ENCODE peak calls at places on chromosomes 7 and 10, in eight cellular contexts. T is A549, Z is endothelial cell of umbilical vein, H is HepG2, P is H1, V is HCT116, B is GM12878, O is K562. N is an unnamed sample.

GRCh38 chr7:16416289-16417282 is 4.8 kb downstream of the CRPPA start:
- DNase-seq in T (no peak), Z (no peak), H (no peak), P (no peak), V (no peak), B (no peak), O (no peak), N (no peak)

GRCh38 chr10:42744134-42744701 is 38.4 kb upstream of the BMS1 start:
- DNase-seq in T (no peak), Z (no peak), H (no peak), P (no peak), V (no peak), B (no peak), O (peak), N (no peak)

GRCh38 chr10:91590904-91591791 is 41.7 kb downstream of the PPP1R3C start:
- DNase-seq in T (peak), Z (peak), H (no peak), P (no peak), V (no peak), B (no peak), O (peak), N (no peak)

GRCh38 chr7:96321041-96321669 is 743 bp downstream of the SLC25A13 start:
- DNase-seq in T (peak), Z (peak), H (peak), P (no peak), V (peak), B (peak), O (peak), N (peak)

GRCh38 chr7:106681815-106682495 is 21.0 kb upstream of the CCDC71L start:
- DNase-seq in T (peak), Z (peak), H (no peak), P (no peak), V (no peak), B (no peak), O (no peak), N (no peak)

GRCh38 chr7:146700015-146700560 is 583.5 kb downstream of the CNTNAP2 start:
- DNase-seq in T (no peak), Z (no peak), H (no peak), P (no peak), V (no peak), B (no peak), O (no peak), N (no peak)

GRCh38 chr7:30929686-30930085 is 18.0 kb downstream of the AQP1 start:
- DNase-seq in T (no peak), Z (no peak), H (no peak), P (no peak), V (no peak), B (no peak), O (peak), N (no peak)

GRCh38 chr7:45136106-45137060 is 21.2 kb upstream of the RAMP3 start:
- DNase-seq in T (peak), Z (peak), H (peak), P (no peak), V (peak), B (peak), O (peak), N (peak)

GRCh38 chr10:69457771-69458237 is 6.5 kb downstream of the TSPAN15 start:
- DNase-seq in T (no peak), Z (no peak), H (no peak), P (no peak), V (no peak), B (no peak), O (no peak), N (no peak)

GRCh38 chr10:79454259-79454658 is 8.8 kb upstream of the ZCCHC24 start:
- DNase-seq in T (no peak), Z (no peak), H (no peak), P (no peak), V (no peak), B (no peak), O (no peak), N (no peak)

GRCh38 chr7:38040831-38041230 is 120.4 kb downstream of the EPDR1 start:
- DNase-seq in T (no peak), Z (no peak), H (no peak), P (no peak), V (no peak), B (no peak), O (no peak), N (no peak)
- TF ChIP-seq MAX in T (no peak), Z (no peak), H (no peak), P (no peak), V (no peak), B (no peak), O (no peak), N (no peak)

GRCh38 chr10:77498210-77498609 is 139.4 kb downstream of the KCNMA1 start:
- DNase-seq in T (no peak), Z (no peak), H (no peak), P (no peak), V (no peak), B (no peak), O (no peak), N (no peak)
- TF ChIP-seq POLR2A in T (no peak), Z (no peak), H (no peak), P (no peak), V (no peak), B (no peak), O (no peak), N (no peak)

GRCh38 chr10:118031351-118032075 is 15.2 kb downstream of the RAB11FIP2 start:
- DNase-seq in T (no peak), Z (no peak), H (no peak), P (no peak), V (no peak), B (no peak), O (no peak), N (no peak)
- TF ChIP-seq MAX in T (no peak), Z (no peak), H (no peak), P (no peak), V (no peak), B (no peak), O (no peak), N (no peak)

DNA sequence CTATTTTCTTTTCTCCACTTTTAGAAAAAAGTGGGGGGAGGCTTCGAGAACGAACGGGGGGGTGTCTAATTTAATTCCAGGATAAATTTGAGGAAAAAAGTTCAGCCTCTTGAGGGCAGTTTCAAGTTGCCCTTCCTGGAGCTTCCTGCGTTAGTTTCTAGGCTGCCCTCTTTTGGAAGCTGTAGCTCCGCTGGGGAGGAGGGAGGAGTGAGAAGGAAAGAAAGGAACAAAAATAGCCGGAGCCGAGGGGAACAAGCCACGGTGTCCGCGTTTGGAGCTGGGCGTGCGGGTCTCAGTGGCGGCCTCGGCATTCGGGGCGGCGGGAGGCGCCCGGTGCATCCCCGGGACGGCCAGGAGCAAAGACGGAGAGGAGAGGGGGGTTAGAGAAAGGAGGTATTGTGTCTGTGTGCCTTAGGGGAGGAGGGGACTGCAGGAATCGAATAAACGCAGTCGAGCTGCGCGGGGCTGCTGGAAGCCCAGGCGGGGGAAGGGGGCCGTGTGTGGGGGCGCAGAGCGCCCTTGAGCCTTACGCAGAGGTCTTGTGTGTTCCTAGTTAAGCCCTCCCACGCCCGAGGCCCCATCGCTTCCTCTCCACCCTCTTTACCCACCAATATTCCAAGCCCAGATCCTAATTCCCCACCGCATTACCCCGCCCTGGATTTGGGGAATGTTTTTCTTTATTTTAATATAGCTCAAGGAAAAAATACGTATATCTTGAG is 2.0 kb upstream of the TNRC18 start:
- DNase-seq in T (peak), Z (peak), H (peak), P (no peak), V (no peak), B (no peak), O (peak), N (peak)
- TF ChIP-seq POLR2A in T (peak), Z (peak), H (peak), P (no peak), V (peak), B (no peak), O (peak), N (peak)

N was measured in NB4.